ENCODE peak calls at places on chromosomes 13 and 19, in five cellular contexts. One of them, this sample, is unnamed.

GRCh38 chr19:41325947-41326706 is 16.2 kb downstream of the CCDC97 start:
- DNase-seq in NCI-H1436 treated with DMSO at 0.1 percent for 48 hours: no peak
- DNase-seq in substantia nigra: no peak
- DNase-seq in GF-D8: no peak
- DNase-seq in effector CD4-positive, alpha-beta T cell: no peak
- DNase-seq in this sample: no peak

GRCh38 chr13:53301449-53301848 is 272.8 kb downstream of the OLFM4 start:
- DNase-seq in NCI-H1436 treated with DMSO at 0.1 percent for 48 hours: no peak
- DNase-seq in substantia nigra: no peak
- DNase-seq in GF-D8: no peak
- DNase-seq in effector CD4-positive, alpha-beta T cell: no peak
- DNase-seq in this sample: no peak

GRCh38 chr13:108574856-108575255 is 54.6 kb upstream of the MYO16 start:
- DNase-seq in NCI-H1436 treated with DMSO at 0.1 percent for 48 hours: no peak
- DNase-seq in substantia nigra: no peak
- DNase-seq in GF-D8: no peak
- DNase-seq in effector CD4-positive, alpha-beta T cell: no peak
- DNase-seq in this sample: no peak

GRCh38 chr13:23871616-23872220 is 17.5 kb downstream of the MIPEP start:
- DNase-seq in NCI-H1436 treated with DMSO at 0.1 percent for 48 hours: no peak
- DNase-seq in substantia nigra: no peak
- DNase-seq in GF-D8: peak; percentile 14
- DNase-seq in effector CD4-positive, alpha-beta T cell: no peak
- DNase-seq in this sample: no peak

GRCh38 chr19:35533822-35534521 is 716 bp downstream of the GAPDHS start:
- DNase-seq in NCI-H1436 treated with DMSO at 0.1 percent for 48 hours: no peak
- DNase-seq in substantia nigra: no peak
- DNase-seq in GF-D8: no peak
- DNase-seq in effector CD4-positive, alpha-beta T cell: no peak
- DNase-seq in this sample: peak; percentile 57

GRCh38 chr13:100214886-100215285 is 126.0 kb downstream of the PCCA start:
- DNase-seq in NCI-H1436 treated with DMSO at 0.1 percent for 48 hours: no peak
- DNase-seq in substantia nigra: no peak
- DNase-seq in GF-D8: no peak
- DNase-seq in effector CD4-positive, alpha-beta T cell: no peak
- DNase-seq in this sample: no peak

GRCh38 chr13:63449549-63449948 is 2033.9 kb upstream of the PCDH20 start:
- DNase-seq in NCI-H1436 treated with DMSO at 0.1 percent for 48 hours: no peak
- DNase-seq in substantia nigra: no peak
- DNase-seq in GF-D8: no peak
- DNase-seq in effector CD4-positive, alpha-beta T cell: no peak
- DNase-seq in this sample: no peak

GRCh38 chr19:16260160-16260793 is 62.6 kb downstream of the AP1M1 start:
- DNase-seq in NCI-H1436 treated with DMSO at 0.1 percent for 48 hours: no peak
- DNase-seq in substantia nigra: no peak
- DNase-seq in GF-D8: no peak
- DNase-seq in effector CD4-positive, alpha-beta T cell: no peak
- DNase-seq in this sample: no peak

GRCh38 chr13:114089751-114090400 is 42.5 kb downstream of the RASA3 start:
- DNase-seq in NCI-H1436 treated with DMSO at 0.1 percent for 48 hours: no peak
- DNase-seq in substantia nigra: no peak
- DNase-seq in GF-D8: no peak
- DNase-seq in effector CD4-positive, alpha-beta T cell: no peak
- DNase-seq in this sample: peak; percentile 20

GRCh38 chr19:40947573-40947972 is 43.5 kb upstream of the CYP2B6 start:
- DNase-seq in NCI-H1436 treated with DMSO at 0.1 percent for 48 hours: no peak
- DNase-seq in substantia nigra: no peak
- DNase-seq in GF-D8: no peak
- DNase-seq in effector CD4-positive, alpha-beta T cell: no peak
- DNase-seq in this sample: no peak

GRCh38 chr19:41373993-41374392 is 2.3 kb upstream of the TMEM91 start:
- DNase-seq in NCI-H1436 treated with DMSO at 0.1 percent for 48 hours: no peak
- DNase-seq in substantia nigra: peak; percentile 22
- DNase-seq in GF-D8: no peak
- DNase-seq in effector CD4-positive, alpha-beta T cell: no peak
- DNase-seq in this sample: no peak

GRCh38 chr13:96806750-96807149 is 187.5 kb downstream of the OXGR1 start:
- DNase-seq in NCI-H1436 treated with DMSO at 0.1 percent for 48 hours: no peak
- DNase-seq in substantia nigra: no peak
- DNase-seq in GF-D8: no peak
- DNase-seq in effector CD4-positive, alpha-beta T cell: no peak
- DNase-seq in this sample: no peak

GRCh38 chr13:39600766-39601165 is 2.2 kb downstream of the LHFPL6 start:
- DNase-seq in NCI-H1436 treated with DMSO at 0.1 percent for 48 hours: no peak
- DNase-seq in substantia nigra: peak; percentile 46
- DNase-seq in GF-D8: no peak
- DNase-seq in effector CD4-positive, alpha-beta T cell: no peak
- DNase-seq in this sample: no peak

GRCh38 chr19:7456964-7457541 is 31.8 kb downstream of the PEX11G start:
- DNase-seq in NCI-H1436 treated with DMSO at 0.1 percent for 48 hours: no peak
- DNase-seq in substantia nigra: no peak
- DNase-seq in GF-D8: no peak
- DNase-seq in effector CD4-positive, alpha-beta T cell: no peak
- DNase-seq in this sample: no peak

GRCh38 chr13:78098249-78098648 is 179.6 kb upstream of the EDNRB start:
- DNase-seq in NCI-H1436 treated with DMSO at 0.1 percent for 48 hours: no peak
- DNase-seq in substantia nigra: no peak
- DNase-seq in GF-D8: no peak
- DNase-seq in effector CD4-positive, alpha-beta T cell: no peak
- DNase-seq in this sample: no peak

GRCh38 chr19:48344892-48345291 is 18.8 kb downstream of the TMEM143 start:
- DNase-seq in NCI-H1436 treated with DMSO at 0.1 percent for 48 hours: no peak
- DNase-seq in substantia nigra: no peak
- DNase-seq in GF-D8: no peak
- DNase-seq in effector CD4-positive, alpha-beta T cell: no peak
- DNase-seq in this sample: no peak

GRCh38 chr19:12954150-12954962 is 2.7 kb downstream of the GADD45GIP1 start:
- DNase-seq in NCI-H1436 treated with DMSO at 0.1 percent for 48 hours: no peak
- DNase-seq in substantia nigra: no peak
- DNase-seq in GF-D8: no peak
- DNase-seq in effector CD4-positive, alpha-beta T cell: no peak
- DNase-seq in this sample: no peak

GRCh38 chr19:1796395-1797142 is 15.5 kb downstream of the ATP8B3 start:
- DNase-seq in NCI-H1436 treated with DMSO at 0.1 percent for 48 hours: no peak
- DNase-seq in substantia nigra: no peak
- DNase-seq in GF-D8: no peak
- DNase-seq in effector CD4-positive, alpha-beta T cell: no peak
- DNase-seq in this sample: no peak

GRCh38 chr19:1295169-1296012 is 9.7 kb downstream of the EFNA2 start:
- DNase-seq in NCI-H1436 treated with DMSO at 0.1 percent for 48 hours: no peak
- DNase-seq in substantia nigra: no peak
- DNase-seq in GF-D8: no peak
- DNase-seq in effector CD4-positive, alpha-beta T cell: peak; percentile 23
- DNase-seq in this sample: no peak

GRCh38 chr13:46022476-46022875 is 30.1 kb downstream of the ZC3H13 start:
- DNase-seq in NCI-H1436 treated with DMSO at 0.1 percent for 48 hours: no peak
- DNase-seq in substantia nigra: no peak
- DNase-seq in GF-D8: no peak
- DNase-seq in effector CD4-positive, alpha-beta T cell: no peak
- DNase-seq in this sample: no peak

GRCh38 chr19:38831142-38831605 is 420 bp downstream of the ECH1 start:
- DNase-seq in NCI-H1436 treated with DMSO at 0.1 percent for 48 hours: no peak
- DNase-seq in substantia nigra: no peak
- DNase-seq in GF-D8: no peak
- DNase-seq in effector CD4-positive, alpha-beta T cell: no peak
- DNase-seq in this sample: peak; percentile 54

GRCh38 chr19:1133471-1133929 is 29.7 kb downstream of the GPX4 start:
- DNase-seq in NCI-H1436 treated with DMSO at 0.1 percent for 48 hours: no peak
- DNase-seq in substantia nigra: no peak
- DNase-seq in GF-D8: peak; percentile 73
- DNase-seq in effector CD4-positive, alpha-beta T cell: peak; percentile 72
- DNase-seq in this sample: peak; percentile 89

GRCh38 chr13:50576156-50576555 is 267.3 kb downstream of the DLEU7 start:
- DNase-seq in NCI-H1436 treated with DMSO at 0.1 percent for 48 hours: no peak
- DNase-seq in substantia nigra: no peak
- DNase-seq in GF-D8: no peak
- DNase-seq in effector CD4-positive, alpha-beta T cell: no peak
- DNase-seq in this sample: no peak

GRCh38 chr13:75639426-75639825 is 3.3 kb downstream of the LMO7 start:
- DNase-seq in NCI-H1436 treated with DMSO at 0.1 percent for 48 hours: no peak
- DNase-seq in substantia nigra: no peak
- DNase-seq in GF-D8: no peak
- DNase-seq in effector CD4-positive, alpha-beta T cell: no peak
- DNase-seq in this sample: no peak